ENCODE peak calls at places on chromosomes 11 and 22, in four cellular contexts. One of them, this sample, is unnamed.

GRCh38 chr11:17805043-17805442 is 70.5 kb downstream of the KCNC1 start:
- DNase-seq in GM23338: no peak
- DNase-seq in GM12891: no peak
- DNase-seq in spleen: no peak
- DNase-seq in this sample: no peak

GRCh38 chr11:65211293-65212105 is 29.8 kb downstream of the CAPN1 start:
- DNase-seq in GM23338: no peak
- DNase-seq in GM12891: no peak
- DNase-seq in spleen: peak
- DNase-seq in this sample: no peak

GRCh38 chr11:124174001-124174400 is 9.1 kb upstream of the OR10D3 start:
- DNase-seq in GM23338: peak
- DNase-seq in GM12891: no peak
- DNase-seq in spleen: no peak
- DNase-seq in this sample: no peak

GRCh38 chr11:99693941-99694492 is 673.3 kb downstream of the CNTN5 start:
- DNase-seq in GM23338: no peak
- DNase-seq in GM12891: no peak
- DNase-seq in spleen: no peak
- DNase-seq in this sample: peak

GRCh38 chr11:46293616-46294015 is 16.2 kb downstream of the CREB3L1 start:
- DNase-seq in GM23338: no peak
- DNase-seq in GM12891: no peak
- DNase-seq in spleen: no peak
- DNase-seq in this sample: no peak

GRCh38 chr22:37511368-37512104 is 7.7 kb downstream of the CARD10 start:
- DNase-seq in GM23338: no peak
- DNase-seq in GM12891: no peak
- DNase-seq in spleen: no peak
- DNase-seq in this sample: no peak

GRCh38 chr11:20154381-20154780 is 5.9 kb downstream of the DBX1 start:
- DNase-seq in GM23338: peak
- DNase-seq in GM12891: no peak
- DNase-seq in spleen: no peak
- DNase-seq in this sample: no peak

GRCh38 chr22:29700949-29701927 is 18.6 kb upstream of the CABP7 start:
- DNase-seq in GM23338: peak
- DNase-seq in GM12891: no peak
- DNase-seq in spleen: no peak
- DNase-seq in this sample: no peak

GRCh38 chr11:97684486-97685439 is 1295.0 kb downstream of the JRKL start:
- DNase-seq in GM23338: no peak
- DNase-seq in GM12891: no peak
- DNase-seq in spleen: no peak
- DNase-seq in this sample: no peak

GRCh38 chr11:106331163-106331562 is 253.7 kb downstream of the AASDHPPT start:
- DNase-seq in GM23338: no peak
- DNase-seq in GM12891: no peak
- DNase-seq in spleen: no peak
- DNase-seq in this sample: no peak

GRCh38 chr22:50177537-50178470 is 7.3 kb downstream of the PANX2 start:
- DNase-seq in GM23338: peak
- DNase-seq in GM12891: no peak
- DNase-seq in spleen: peak
- DNase-seq in this sample: no peak

GRCh38 chr22:33699176-33699575 is 221.1 kb downstream of the LARGE1 start:
- DNase-seq in GM23338: no peak
- DNase-seq in GM12891: no peak
- DNase-seq in spleen: no peak
- DNase-seq in this sample: no peak

GRCh38 chr11:128415539-128415938 is 171.8 kb downstream of the ETS1 start:
- DNase-seq in GM23338: no peak
- DNase-seq in GM12891: no peak
- DNase-seq in spleen: no peak
- DNase-seq in this sample: no peak

GRCh38 chr11:22163394-22163797 is 29.5 kb upstream of the ANO5 start:
- DNase-seq in GM23338: no peak
- DNase-seq in GM12891: no peak
- DNase-seq in spleen: peak
- DNase-seq in this sample: no peak

GRCh38 chr22:23305922-23306374 is 125.6 kb downstream of the BCR start:
- DNase-seq in GM23338: no peak
- DNase-seq in GM12891: no peak
- DNase-seq in spleen: peak
- DNase-seq in this sample: peak

GRCh38 chr22:50260434-50260800 is 1.1 kb downstream of the MAPK12 start:
- DNase-seq in GM23338: no peak
- DNase-seq in GM12891: no peak
- DNase-seq in spleen: no peak
- DNase-seq in this sample: no peak

GRCh38 chr22:50184004-50184461 is 1.7 kb upstream of the TRABD start:
- DNase-seq in GM23338: peak
- DNase-seq in GM12891: no peak
- DNase-seq in spleen: peak
- DNase-seq in this sample: no peak

GRCh38 chr11:47152953-47153950 is 23.4 kb downstream of the ARFGAP2 start:
- DNase-seq in GM23338: peak
- DNase-seq in GM12891: peak
- DNase-seq in spleen: no peak
- DNase-seq in this sample: peak

GRCh38 chr11:111602865-111603632 is 800 bp downstream of the SIK2 start:
- DNase-seq in GM23338: peak
- DNase-seq in GM12891: no peak
- DNase-seq in spleen: no peak
- DNase-seq in this sample: no peak

GRCh38 chr11:92626624-92627023 is 342.8 kb upstream of the MTNR1B start:
- DNase-seq in GM23338: no peak
- DNase-seq in GM12891: no peak
- DNase-seq in spleen: no peak
- DNase-seq in this sample: no peak

GRCh38 chr22:20573176-20573829 is 65.9 kb downstream of the MED15 start:
- DNase-seq in GM23338: no peak
- DNase-seq in GM12891: no peak
- DNase-seq in spleen: peak
- DNase-seq in this sample: no peak

GRCh38 chr11:63767415-63768231 is 952 bp downstream of the ZFTA start:
- DNase-seq in GM23338: peak
- DNase-seq in GM12891: peak
- DNase-seq in spleen: no peak
- DNase-seq in this sample: no peak

GRCh38 chr22:27206001-27206746 is 548.8 kb downstream of the MIAT start:
- DNase-seq in GM23338: no peak
- DNase-seq in GM12891: no peak
- DNase-seq in spleen: no peak
- DNase-seq in this sample: no peak

GRCh38 chr22:17140826-17141771 is 18.0 kb downstream of the HDHD5 start:
- DNase-seq in GM23338: no peak
- DNase-seq in GM12891: no peak
- DNase-seq in spleen: peak
- DNase-seq in this sample: no peak

GRCh38 chr22:23565288-23565941 is 14.7 kb downstream of the IGLL1 start:
- DNase-seq in GM23338: peak
- DNase-seq in GM12891: no peak
- DNase-seq in spleen: peak
- DNase-seq in this sample: no peak

GRCh38 chr11:11813288-11813962 is 28.3 kb upstream of the USP47 start:
- DNase-seq in GM23338: no peak
- DNase-seq in GM12891: no peak
- DNase-seq in spleen: no peak
- DNase-seq in this sample: no peak

GRCh38 chr11:60204922-60205321 is 22.0 kb upstream of the MS4A6A start:
- DNase-seq in GM23338: no peak
- DNase-seq in GM12891: no peak
- DNase-seq in spleen: no peak
- DNase-seq in this sample: no peak

GRCh38 chr22:30291334-30291892 is 2.1 kb upstream of the CASTOR1 start:
- DNase-seq in GM23338: no peak
- DNase-seq in GM12891: no peak
- DNase-seq in spleen: no peak
- DNase-seq in this sample: no peak

GRCh38 chr11:130740819-130741218 is 175.5 kb downstream of the SNX19 start:
- DNase-seq in GM23338: no peak
- DNase-seq in GM12891: no peak
- DNase-seq in spleen: no peak
- DNase-seq in this sample: no peak

GRCh38 chr11:61675826-61676225 is 4.4 kb upstream of the DAGLA start:
- DNase-seq in GM23338: no peak
- DNase-seq in GM12891: no peak
- DNase-seq in spleen: no peak
- DNase-seq in this sample: no peak

GRCh38 chr22:37310075-37310606 is 27.8 kb downstream of the CYTH4 start:
- DNase-seq in GM23338: no peak
- DNase-seq in GM12891: no peak
- DNase-seq in spleen: peak
- DNase-seq in this sample: no peak

GRCh38 chr11:130940706-130941105 is 24.4 kb upstream of the SNX19 start:
- DNase-seq in GM23338: no peak
- DNase-seq in GM12891: no peak
- DNase-seq in spleen: no peak
- DNase-seq in this sample: no peak

GRCh38 chr11:19187101-19187500 is 14.7 kb downstream of the CSRP3 start:
- DNase-seq in GM23338: no peak
- DNase-seq in GM12891: no peak
- DNase-seq in spleen: no peak
- DNase-seq in this sample: no peak

GRCh38 chr11:121099885-121100284 is 1.2 kb upstream of the TECTA start:
- DNase-seq in GM23338: no peak
- DNase-seq in GM12891: no peak
- DNase-seq in spleen: no peak
- DNase-seq in this sample: no peak

GRCh38 chr11:119602745-119603373 is 126.1 kb downstream of the NECTIN1 start:
- DNase-seq in GM23338: peak
- DNase-seq in GM12891: no peak
- DNase-seq in spleen: no peak
- DNase-seq in this sample: no peak

GRCh38 chr11:118358071-118358470 is 1.3 kb upstream of the UBE4A start:
- DNase-seq in GM23338: no peak
- DNase-seq in GM12891: no peak
- DNase-seq in spleen: no peak
- DNase-seq in this sample: peak

GRCh38 chr22:46329616-46330015 is 5.9 kb upstream of the TRMU start:
- DNase-seq in GM23338: no peak
- DNase-seq in GM12891: no peak
- DNase-seq in spleen: peak
- DNase-seq in this sample: no peak

GRCh38 chr22:49838771-49839717 is 11.4 kb upstream of the BRD1 start:
- DNase-seq in GM23338: peak
- DNase-seq in GM12891: peak
- DNase-seq in spleen: peak
- DNase-seq in this sample: no peak

GRCh38 chr11:102402556-102402955 is 50.0 kb downstream of the TMEM123 start:
- DNase-seq in GM23338: no peak
- DNase-seq in GM12891: no peak
- DNase-seq in spleen: no peak
- DNase-seq in this sample: no peak

GRCh38 chr11:102399189-102399588 is 52.2 kb downstream of the BIRC2 start:
- DNase-seq in GM23338: no peak
- DNase-seq in GM12891: no peak
- DNase-seq in spleen: no peak
- DNase-seq in this sample: no peak

GRCh38 chr11:102400603-102401002 is 52.0 kb downstream of the TMEM123 start:
- DNase-seq in GM23338: no peak
- DNase-seq in GM12891: no peak
- DNase-seq in spleen: no peak
- DNase-seq in this sample: no peak

GRCh38 chr11:102405501-102405900 is 47.1 kb downstream of the TMEM123 start:
- DNase-seq in GM23338: no peak
- DNase-seq in GM12891: no peak
- DNase-seq in spleen: no peak
- DNase-seq in this sample: no peak

GRCh38 chr11:102401905-102402304 is 50.7 kb downstream of the TMEM123 start:
- DNase-seq in GM23338: no peak
- DNase-seq in GM12891: no peak
- DNase-seq in spleen: no peak
- DNase-seq in this sample: no peak
- TF ChIP-seq POLR2AphosphoS5 in GM23338: no peak
- TF ChIP-seq POLR2AphosphoS5 in GM12891: no peak
- TF ChIP-seq POLR2AphosphoS5 in spleen: no peak
- TF ChIP-seq POLR2AphosphoS5 in this sample: no peak

GRCh38 chr11:95282337-95282751 is 51.3 kb upstream of the SESN3 start:
- DNase-seq in GM23338: peak
- DNase-seq in GM12891: no peak
- DNase-seq in spleen: no peak
- DNase-seq in this sample: no peak
- TF ChIP-seq POLR2AphosphoS5 in GM23338: no peak
- TF ChIP-seq POLR2AphosphoS5 in GM12891: no peak
- TF ChIP-seq POLR2AphosphoS5 in spleen: no peak
- TF ChIP-seq POLR2AphosphoS5 in this sample: no peak

GRCh38 chr11:31932879-31933278 is 121.8 kb upstream of the PAX6 start:
- DNase-seq in GM23338: no peak
- DNase-seq in GM12891: no peak
- DNase-seq in spleen: no peak
- DNase-seq in this sample: no peak
- TF ChIP-seq POLR2AphosphoS5 in GM23338: no peak
- TF ChIP-seq POLR2AphosphoS5 in GM12891: no peak
- TF ChIP-seq POLR2AphosphoS5 in spleen: no peak
- TF ChIP-seq POLR2AphosphoS5 in this sample: no peak

GRCh38 chr11:662689-663274 is 25.7 kb downstream of the DRD4 start:
- DNase-seq in GM23338: peak
- DNase-seq in GM12891: peak
- DNase-seq in spleen: peak
- DNase-seq in this sample: no peak

GRCh38 chr11:660681-661444 is 23.8 kb downstream of the DRD4 start:
- DNase-seq in GM23338: no peak
- DNase-seq in GM12891: no peak
- DNase-seq in spleen: no peak
- DNase-seq in this sample: no peak

GRCh38 chr11:660281-660680 is 23.2 kb downstream of the DRD4 start:
- DNase-seq in GM23338: no peak
- DNase-seq in GM12891: no peak
- DNase-seq in spleen: no peak
- DNase-seq in this sample: no peak

GRCh38 chr11:665062-665706 is 28.1 kb downstream of the DRD4 start:
- DNase-seq in GM23338: no peak
- DNase-seq in GM12891: no peak
- DNase-seq in spleen: no peak
- DNase-seq in this sample: peak

DNA sequence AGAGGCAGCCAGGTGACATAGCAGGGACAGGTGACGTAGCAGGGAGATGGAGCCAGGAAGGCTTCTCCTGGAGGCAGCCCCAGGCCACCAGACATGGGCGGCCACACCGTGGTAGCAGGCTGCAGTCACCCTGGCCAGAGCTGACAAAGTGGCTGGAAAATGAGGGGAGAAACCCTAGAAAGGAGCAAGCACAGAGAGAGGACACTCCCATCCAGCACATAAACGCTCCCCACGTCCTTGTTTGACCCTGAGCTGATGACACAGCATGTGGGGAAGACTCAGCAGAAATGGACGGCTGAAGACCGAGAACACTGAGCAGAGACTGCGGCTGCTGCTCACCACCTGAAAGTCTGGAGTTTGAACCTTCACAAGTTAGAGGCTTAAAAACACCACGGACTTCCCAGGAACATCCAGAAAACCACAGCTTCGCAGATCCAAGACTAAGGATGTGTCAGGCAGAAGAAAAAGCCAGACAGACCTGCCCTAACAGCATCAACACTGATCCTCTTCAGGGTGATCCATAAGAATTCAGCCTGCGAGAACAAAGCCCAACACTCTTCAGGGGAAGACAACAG is 28.7 kb downstream of the DRD4 start:
- DNase-seq in GM23338: no peak
- DNase-seq in GM12891: no peak
- DNase-seq in spleen: no peak
- DNase-seq in this sample: no peak
- TF ChIP-seq POLR2AphosphoS5 in GM23338: no peak
- TF ChIP-seq POLR2AphosphoS5 in GM12891: no peak
- TF ChIP-seq POLR2AphosphoS5 in spleen: no peak
- TF ChIP-seq POLR2AphosphoS5 in this sample: no peak

This sample was measured in SK-N-MC.